ENCODE peak calls at places on chromosomes 13 and 19, in ten cellular contexts. E is psoas muscle; S is cardiac muscle cell; P is CD4-positive, CD25-positive, alpha-beta regulatory T cell; T is A549; F is ovary; J is adrenal gland; L is stomach; R is Karpas-422; D is neural progenitor cell. Q is an unnamed sample. For H3K4me1, the result is how much of the 10 kb centered on the place peaks cover.

GRCh38 chr19:45327404-45328143 is 4.9 kb upstream of the CKM start:
- DNase-seq in D (no peak), T (no peak), J (no peak), R (no peak), P (no peak), E (no peak), F (no peak), L (no peak), S (no peak), Q (no peak)

GRCh38 chr13:101700598-101700997 is 248.1 kb downstream of the ITGBL1 start:
- DNase-seq in T (no peak), D (no peak), F (no peak), P (no peak), S (peak), L (no peak), R (no peak), J (no peak), E (no peak), Q (no peak)

GRCh38 chr13:31885994-31886393 is 145.6 kb upstream of the FRY start:
- DNase-seq in D (peak), T (no peak), E (no peak), F (no peak), P (no peak), S (peak), L (no peak), R (no peak), J (no peak), Q (no peak)

GRCh38 chr13:102569488-102569887 is 27.3 kb upstream of the TPP2 start:
- DNase-seq in J (no peak), L (no peak), R (no peak), E (no peak), S (peak), T (no peak), F (no peak), D (no peak), P (no peak), Q (no peak)

GRCh38 chr19:45439569-45440258 is 16.0 kb upstream of the ERCC1 start:
- DNase-seq in J (peak), D (peak), P (peak), L (peak), S (peak), E (peak), T (peak), F (peak), R (peak), Q (peak)

GRCh38 chr13:73721571-73721970 is 412.6 kb downstream of the KLF12 start:
- DNase-seq in S (no peak), T (no peak), P (no peak), R (no peak), E (no peak), J (no peak), F (no peak), L (no peak), D (no peak), Q (no peak)

GRCh38 chr19:11105014-11105636 is 15.9 kb downstream of the LDLR start:
- DNase-seq in E (no peak), F (no peak), S (no peak), R (no peak), D (no peak), P (no peak), J (no peak), L (no peak), T (no peak), Q (no peak)

GRCh38 chr13:104592127-104592526 is 1525.9 kb upstream of the SLC10A2 start:
- DNase-seq in E (no peak), P (no peak), S (peak), T (no peak), L (no peak), D (no peak), R (no peak), F (no peak), J (no peak), Q (no peak)

GRCh38 chr19:31548941-31549340 is 199.7 kb upstream of the TSHZ3 start:
- DNase-seq in F (no peak), L (no peak), R (peak), T (no peak), J (no peak), P (no peak), E (no peak), S (peak), D (peak), Q (no peak)

GRCh38 chr13:66714795-66715194 is 515.3 kb downstream of the PCDH9 start:
- DNase-seq in D (no peak), P (no peak), E (no peak), S (peak), F (no peak), J (no peak), R (no peak), L (no peak), T (no peak), Q (no peak)

GRCh38 chr19:55106591-55106990 is 10.8 kb downstream of the PPP1R12C start:
- DNase-seq in J (no peak), E (peak), P (no peak), S (no peak), T (no peak), F (no peak), D (no peak), L (no peak), R (no peak), Q (no peak)

GRCh38 chr13:57630661-57631606 is 610 bp upstream of the PCDH17 start:
- DNase-seq in S (peak), T (no peak), J (peak), P (no peak), R (no peak), D (peak), E (no peak), F (no peak), L (no peak), Q (no peak)

GRCh38 chr19:4814625-4815425 is 16.7 kb downstream of the TICAM1 start:
- DNase-seq in T (no peak), E (no peak), P (no peak), R (no peak), D (no peak), F (no peak), L (no peak), S (no peak), J (no peak), Q (no peak)

GRCh38 chr19:38263696-38264485 is 482 bp upstream of the SPINT2 start:
- DNase-seq in R (no peak), F (no peak), S (peak), E (peak), D (no peak), P (peak), J (peak), T (peak), L (peak), Q (peak)

GRCh38 chr13:40664100-40665060 is 2.1 kb downstream of the FOXO1 start:
- DNase-seq in S (peak), J (peak), L (peak), F (peak), D (peak), P (peak), E (peak), R (peak), T (peak), Q (no peak)

GRCh38 chr19:48436586-48436985 is 9.2 kb upstream of the GRWD1 start:
- DNase-seq in E (no peak), J (no peak), R (no peak), S (no peak), D (no peak), L (no peak), T (no peak), F (no peak), P (no peak), Q (no peak)

GRCh38 chr13:114320065-114320464 is 5.8 kb downstream of the CHAMP1 start:
- DNase-seq in R (no peak), D (no peak), T (no peak), L (no peak), E (no peak), J (no peak), P (no peak), F (no peak), S (no peak), Q (no peak)

DNA sequence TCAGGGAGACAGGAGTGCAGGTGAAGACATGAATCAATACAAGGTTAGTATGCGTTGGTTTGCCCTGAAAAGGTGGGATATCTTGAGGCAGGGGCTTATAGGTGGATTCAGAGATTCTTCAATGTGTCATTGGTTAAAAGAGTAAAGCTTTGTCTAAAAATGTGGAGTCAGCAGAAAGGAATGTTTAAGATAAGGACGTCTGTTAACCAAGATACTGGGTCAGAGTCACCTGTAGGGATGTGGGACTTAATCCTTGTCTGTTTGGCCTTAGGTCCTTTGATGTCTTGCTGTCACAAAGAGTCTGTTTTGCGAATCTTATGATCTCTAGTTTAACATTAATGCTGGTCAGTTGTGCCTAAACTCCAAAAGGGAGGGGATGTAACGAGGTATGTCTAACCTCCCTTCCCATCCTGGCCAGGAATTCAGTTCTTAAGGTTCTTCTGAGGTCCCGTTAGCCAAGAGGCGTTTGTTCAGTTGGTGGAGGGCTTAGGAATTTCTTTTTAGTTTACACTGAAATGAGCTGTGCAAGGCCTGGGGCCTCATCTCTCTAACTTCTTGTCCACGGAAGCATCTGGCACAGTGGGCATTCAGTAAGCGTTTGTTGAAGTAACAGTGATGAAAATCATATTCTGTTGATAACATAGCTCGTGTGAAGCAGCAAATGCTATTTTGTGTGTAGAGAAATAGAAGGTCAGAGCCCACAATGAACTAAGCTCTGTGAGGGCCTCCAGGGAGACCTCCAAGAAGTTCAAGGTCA is 96.2 kb upstream of the RNF113B start:
- DNase-seq in S (no peak), F (no peak), R (no peak), P (no peak), D (no peak), E (no peak), T (no peak), J (no peak), L (no peak), Q (no peak)
- H3K4me1 ChIP-seq in S (under half), F (under half), R (under half), P (under half), D (half or more), E (under half), T (under half), J (under half), L (half or more), Q (under half)

DNA sequence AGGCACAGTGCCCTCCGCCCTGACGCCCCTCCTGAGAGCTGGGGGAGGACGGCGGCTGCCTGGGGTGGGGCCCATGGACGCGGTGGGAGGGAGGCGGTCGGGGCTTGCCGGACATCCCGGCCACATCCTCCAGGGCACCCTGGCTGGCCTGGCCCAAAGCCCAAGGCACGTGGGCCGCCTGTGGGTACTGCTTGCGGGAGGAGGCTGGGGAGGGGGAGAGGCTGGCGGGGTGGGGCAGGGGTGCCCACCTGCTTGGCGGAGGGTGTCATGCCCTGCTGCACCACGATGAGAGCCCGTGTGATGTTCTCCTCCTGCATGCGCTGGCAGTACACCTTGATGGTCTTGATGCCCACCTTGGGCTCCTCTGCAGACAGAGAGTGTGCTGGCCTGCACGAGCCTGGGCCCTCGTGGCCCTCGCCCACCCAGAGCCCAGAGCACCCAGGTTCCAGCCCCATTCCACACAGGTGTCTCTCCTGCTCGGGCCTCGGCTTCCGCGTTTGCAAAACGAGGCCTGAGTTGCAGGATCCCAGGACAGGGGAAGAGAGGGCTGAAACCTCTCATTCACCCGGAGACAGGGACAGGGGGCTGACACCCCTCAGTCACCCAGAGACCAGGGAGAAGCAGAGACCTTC is 3.5 kb downstream of the POLR2E start:
- DNase-seq in T (no peak), E (no peak), S (no peak), P (no peak), R (no peak), F (no peak), J (no peak), L (no peak), D (no peak), Q (no peak)
- H3K4me1 ChIP-seq in T (under half), E (under half), S (under half), P (half or more), R (under half), F (under half), J (under half), L (under half), D (under half), Q (under half)

DNA sequence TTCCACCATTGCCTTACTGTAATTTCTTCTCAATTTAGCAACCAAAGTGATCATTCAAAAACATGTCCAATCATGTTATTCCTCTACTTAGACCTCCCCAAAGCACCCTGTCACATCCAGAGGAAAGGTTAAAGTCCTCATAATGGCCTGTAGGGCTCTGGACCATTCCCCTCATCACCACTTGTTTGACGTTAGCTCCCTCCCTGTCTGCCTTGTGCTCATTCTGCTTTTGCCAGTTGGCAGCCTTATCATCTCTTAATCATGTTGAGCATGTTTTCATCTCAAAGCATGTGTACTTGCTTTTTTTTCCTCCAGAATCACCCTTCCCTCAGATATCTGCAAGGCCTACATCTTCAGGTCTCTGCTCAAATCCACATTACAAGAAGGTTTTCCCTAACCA is 25.8 kb downstream of the UBAC2 start:
- DNase-seq in J (no peak), D (no peak), E (no peak), R (no peak), P (no peak), S (no peak), L (no peak), F (no peak), T (no peak), Q (no peak)
- H3K4me1 ChIP-seq in J (under half), D (under half), E (half or more), R (half or more), P (under half), S (under half), L (under half), F (under half), T (under half), Q (under half)

GRCh38 chr13:97262058-97262457 is 39.9 kb downstream of the MBNL2 start:
- DNase-seq in D (no peak), F (no peak), S (no peak), J (no peak), L (no peak), P (no peak), E (no peak), R (no peak), T (no peak), Q (no peak)
- H3K4me1 ChIP-seq in D (under half), F (under half), S (under half), J (half or more), L (half or more), P (under half), E (half or more), R (under half), T (half or more), Q (half or more)

DNA sequence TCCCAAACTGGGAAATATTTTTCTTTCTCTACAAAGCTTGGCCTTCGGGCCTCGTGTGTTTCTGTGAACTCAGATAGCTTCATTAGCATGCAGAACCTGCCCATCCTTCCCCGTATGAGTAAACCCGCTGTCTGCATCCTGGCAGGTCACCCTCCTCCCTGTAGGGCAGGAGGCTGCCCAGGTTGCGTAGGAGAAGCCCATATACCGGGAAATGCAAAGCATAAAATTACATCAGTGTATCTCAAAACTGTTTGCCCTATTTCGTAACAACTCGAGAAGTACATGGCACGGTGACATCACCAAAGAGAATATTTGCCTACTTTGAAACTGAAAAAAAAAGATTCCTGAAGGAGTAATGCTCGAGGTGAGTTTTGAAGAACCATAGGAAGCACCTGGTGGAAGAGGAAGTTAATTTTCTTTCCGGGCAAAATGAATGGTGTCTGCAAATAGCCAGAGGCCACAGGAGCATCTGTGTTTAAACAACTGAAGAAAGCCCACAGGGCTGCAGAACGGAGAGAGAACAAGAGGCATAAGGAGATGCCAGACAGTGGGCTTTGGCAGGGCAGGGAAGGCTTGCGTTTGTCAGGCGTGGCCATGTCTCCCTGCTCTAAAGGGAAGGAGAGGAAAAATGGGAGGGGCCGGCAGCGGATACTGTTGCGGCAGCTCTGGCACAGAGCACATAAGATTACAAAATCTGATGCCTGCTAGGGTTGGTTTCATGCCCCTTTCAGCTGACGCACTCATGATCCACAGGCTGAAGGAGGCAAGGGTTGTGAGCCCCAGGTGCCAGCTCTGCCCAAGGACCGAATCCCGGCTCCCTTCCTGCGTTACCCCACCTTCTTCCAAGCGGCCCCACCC is 81.4 kb downstream of the IRS2 start:
- DNase-seq in L (peak), J (peak), F (no peak), D (no peak), T (peak), S (peak), R (no peak), P (no peak), E (peak), Q (peak)
- H3K4me1 ChIP-seq in L (under half), J (under half), F (under half), D (under half), T (under half), S (under half), R (under half), P (under half), E (under half), Q (under half)

GRCh38 chr13:110419391-110419791 is 112.3 kb downstream of the COL4A2 start:
- DNase-seq in S (no peak), R (no peak), F (no peak), D (no peak), P (no peak), T (peak), E (no peak), J (no peak), L (no peak), Q (no peak)

GRCh38 chr13:110420626-110421025 is 113.5 kb downstream of the COL4A2 start:
- DNase-seq in L (no peak), E (no peak), J (no peak), F (no peak), T (no peak), D (no peak), S (no peak), R (no peak), P (no peak), Q (no peak)

GRCh38 chr13:110419946-110420345 is 112.9 kb downstream of the COL4A2 start:
- DNase-seq in T (no peak), D (no peak), R (no peak), J (no peak), L (no peak), S (no peak), F (no peak), E (no peak), P (no peak), Q (no peak)

GRCh38 chr13:110421696-110422395 is 114.8 kb downstream of the COL4A2 start:
- DNase-seq in F (no peak), D (no peak), T (no peak), L (no peak), J (no peak), S (peak), E (no peak), R (no peak), P (no peak), Q (no peak)

DNA sequence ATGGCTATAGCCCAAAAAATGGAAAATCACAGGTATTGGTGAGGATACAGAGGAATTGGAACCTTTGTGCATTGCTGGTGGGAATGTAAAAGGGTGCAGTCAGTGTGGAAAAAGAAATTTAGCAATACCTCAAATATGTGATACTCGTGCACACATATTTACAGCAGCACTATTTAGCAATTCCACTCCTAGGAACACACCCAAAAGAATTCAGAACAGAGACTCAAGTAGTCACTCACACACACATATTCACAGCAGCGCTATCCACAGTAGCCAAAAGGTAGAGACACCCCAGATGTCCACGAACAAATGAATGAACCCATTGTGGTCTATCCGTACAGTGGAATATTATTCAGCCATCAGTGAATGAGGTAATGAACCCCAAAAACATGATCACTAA is 114.0 kb downstream of the COL4A2 start:
- DNase-seq in P (no peak), E (no peak), F (no peak), L (no peak), S (no peak), R (no peak), J (no peak), T (no peak), D (no peak), Q (no peak)
- H3K4me1 ChIP-seq in P (under half), E (under half), F (under half), L (half or more), S (under half), R (under half), J (under half), T (under half), D (under half), Q (under half)

GRCh38 chr19:35315883-35316282 is 13.1 kb upstream of the CD22 start:
- DNase-seq in J (no peak), R (peak), F (no peak), S (no peak), T (no peak), P (no peak), L (no peak), D (no peak), E (no peak), Q (no peak)
- H3K4me1 ChIP-seq in J (under half), R (under half), F (under half), S (under half), T (under half), P (under half), L (under half), D (under half), E (under half), Q (under half)

GRCh38 chr13:38419312-38419873 is 69.7 kb downstream of the UFM1 start:
- DNase-seq in R (no peak), D (no peak), J (no peak), F (no peak), L (no peak), S (no peak), P (no peak), T (no peak), E (no peak), Q (no peak)

GRCh38 chr13:38417727-38418126 is 68.1 kb downstream of the UFM1 start:
- DNase-seq in J (no peak), F (no peak), R (peak), E (no peak), D (peak), L (no peak), S (peak), T (no peak), P (no peak), Q (no peak)

GRCh38 chr13:38418286-38418685 is 68.6 kb downstream of the UFM1 start:
- DNase-seq in E (no peak), S (no peak), L (no peak), F (no peak), P (no peak), D (no peak), R (no peak), T (no peak), J (no peak), Q (no peak)

GRCh38 chr13:38417241-38417640 is 67.6 kb downstream of the UFM1 start:
- DNase-seq in S (no peak), F (no peak), T (no peak), L (no peak), J (no peak), R (no peak), D (no peak), E (no peak), P (no peak), Q (no peak)

GRCh38 chr13:38421590-38422560 is 72.2 kb downstream of the UFM1 start:
- DNase-seq in T (no peak), L (no peak), D (no peak), R (no peak), P (no peak), J (no peak), S (peak), E (no peak), F (no peak), Q (no peak)
- H3K4me1 ChIP-seq in T (under half), L (under half), D (under half), R (under half), P (under half), J (under half), S (under half), E (under half), F (under half), Q (under half)